ENCODE peak calls at places on chromosomes 5 and 9, in eight cellular contexts. F, W, Q, O, C, L, J and X are unnamed samples.

GRCh38 chr9:75889977-75890540 is 414 bp upstream of the PCSK5 start:
- DNase-seq in F (no peak), W (peak), Q (peak), O (peak), C (peak), L (peak), J (no peak), X (no peak)

GRCh38 chr5:133257977-133258376 is 206.2 kb downstream of the HSPA4 start:
- DNase-seq in F (no peak), W (no peak), Q (no peak), O (no peak), C (no peak), L (no peak), J (no peak), X (no peak)

GRCh38 chr9:135081731-135082130 is 5.7 kb upstream of the OLFM1 start:
- DNase-seq in F (no peak), W (no peak), Q (no peak), O (no peak), C (no peak), L (no peak), J (no peak), X (no peak)

GRCh38 chr5:180487556-180487955 is 6.6 kb upstream of the CNOT6 start:
- DNase-seq in F (no peak), W (no peak), Q (no peak), O (no peak), C (no peak), L (no peak), J (no peak), X (no peak)

GRCh38 chr9:35914307-35914807 is 5.1 kb downstream of the SPAAR start:
- DNase-seq in F (no peak), W (no peak), Q (peak), O (peak), C (peak), L (no peak), J (no peak), X (no peak)

GRCh38 chr9:73869261-73869660 is 627.9 kb upstream of the RORB start:
- DNase-seq in F (no peak), W (no peak), Q (peak), O (peak), C (no peak), L (no peak), J (peak), X (peak)

GRCh38 chr5:141855265-141856029 is 22.8 kb downstream of the PCDH1 start:
- DNase-seq in F (no peak), W (no peak), Q (no peak), O (no peak), C (peak), L (no peak), J (no peak), X (no peak)

GRCh38 chr9:134411451-134412297 is 85.4 kb downstream of the RXRA start:
- DNase-seq in F (no peak), W (no peak), Q (peak), O (peak), C (peak), L (no peak), J (no peak), X (no peak)

GRCh38 chr5:65066385-65066784 is 297.7 kb downstream of the CWC27 start:
- DNase-seq in F (no peak), W (no peak), Q (peak), O (peak), C (no peak), L (peak), J (peak), X (peak)

GRCh38 chr5:155004138-155004744 is 9.3 kb upstream of the KIF4B start:
- DNase-seq in F (peak), W (no peak), Q (peak), O (peak), C (no peak), L (no peak), J (peak), X (no peak)

GRCh38 chr5:119454171-119454570 is 1.9 kb downstream of the HSD17B4 start:
- DNase-seq in F (no peak), W (no peak), Q (no peak), O (no peak), C (no peak), L (no peak), J (no peak), X (no peak)

GRCh38 chr5:168073311-168073710 is 218.1 kb upstream of the WWC1 start:
- DNase-seq in F (no peak), W (no peak), Q (no peak), O (no peak), C (no peak), L (no peak), J (no peak), X (no peak)

GRCh38 chr5:54090495-54091084 is 219.8 kb downstream of the ARL15 start:
- DNase-seq in F (no peak), W (no peak), Q (peak), O (peak), C (no peak), L (no peak), J (no peak), X (no peak)

GRCh38 chr9:93156475-93157008 is 22.5 kb upstream of the NINJ1 start:
- DNase-seq in F (no peak), W (no peak), Q (no peak), O (no peak), C (no peak), L (no peak), J (peak), X (no peak)

GRCh38 chr5:410911-411517 is 32.0 kb upstream of the EXOC3 start:
- DNase-seq in F (no peak), W (no peak), Q (peak), O (no peak), C (no peak), L (no peak), J (no peak), X (no peak)

GRCh38 chr9:91073811-91074771 is 272.5 kb downstream of the SYK start:
- DNase-seq in F (peak), W (no peak), Q (no peak), O (no peak), C (no peak), L (no peak), J (no peak), X (no peak)

GRCh38 chr5:39169081-39169480 is 50.3 kb downstream of the FYB1 start:
- DNase-seq in F (no peak), W (no peak), Q (no peak), O (no peak), C (no peak), L (no peak), J (no peak), X (no peak)

GRCh38 chr5:56480305-56481146 is 247.4 kb upstream of the ANKRD55 start:
- DNase-seq in F (peak), W (peak), Q (peak), O (peak), C (peak), L (peak), J (peak), X (peak)

GRCh38 chr5:116075117-116075910 is 9.5 kb upstream of the COMMD10 start:
- DNase-seq in F (no peak), W (no peak), Q (peak), O (no peak), C (no peak), L (no peak), J (peak), X (no peak)

GRCh38 chr5:181170237-181170830 is 22.9 kb downstream of the OR2V2 start:
- DNase-seq in F (no peak), W (no peak), Q (peak), O (no peak), C (peak), L (no peak), J (no peak), X (no peak)

GRCh38 chr9:126696764-126697145 is 83.0 kb downstream of the LMX1B start:
- DNase-seq in F (no peak), W (no peak), Q (no peak), O (no peak), C (no peak), L (no peak), J (no peak), X (no peak)

GRCh38 chr5:150016537-150016936 is 16.0 kb downstream of the HMGXB3 start:
- DNase-seq in F (no peak), W (no peak), Q (no peak), O (no peak), C (no peak), L (no peak), J (no peak), X (no peak)

GRCh38 chr5:135127604-135128240 is 93.7 kb upstream of the PITX1 start:
- DNase-seq in F (no peak), W (no peak), Q (no peak), O (no peak), C (no peak), L (no peak), J (no peak), X (no peak)

GRCh38 chr5:59093329-59093728 is 510.5 kb downstream of the RAB3C start:
- DNase-seq in F (no peak), W (no peak), Q (peak), O (peak), C (no peak), L (no peak), J (no peak), X (no peak)

GRCh38 chr9:76004526-76004925 is 114.1 kb downstream of the PCSK5 start:
- DNase-seq in F (no peak), W (no peak), Q (no peak), O (no peak), C (no peak), L (no peak), J (peak), X (peak)

GRCh38 chr5:87434461-87434860 is 21.7 kb upstream of the CCNH start:
- DNase-seq in F (no peak), W (no peak), Q (no peak), O (no peak), C (no peak), L (no peak), J (no peak), X (no peak)

GRCh38 chr9:94210616-94211603 is 48.2 kb upstream of the ZNF169 start:
- DNase-seq in F (no peak), W (no peak), Q (no peak), O (peak), C (no peak), L (no peak), J (no peak), X (no peak)

GRCh38 chr5:162068412-162068811 is 839 bp downstream of the GABRG2 start:
- DNase-seq in F (peak), W (no peak), Q (peak), O (peak), C (no peak), L (no peak), J (no peak), X (peak)

GRCh38 chr5:55714339-55714738 is 2.2 kb upstream of the SLC38A9 start:
- DNase-seq in F (no peak), W (no peak), Q (no peak), O (no peak), C (no peak), L (no peak), J (no peak), X (no peak)

GRCh38 chr5:68147659-68148058 is 67.9 kb upstream of the PIK3R1 start:
- DNase-seq in F (no peak), W (no peak), Q (no peak), O (no peak), C (no peak), L (no peak), J (no peak), X (no peak)

GRCh38 chr5:83001788-83002381 is 75.3 kb downstream of the TMEM167A start:
- DNase-seq in F (no peak), W (no peak), Q (no peak), O (no peak), C (no peak), L (no peak), J (no peak), X (no peak)

GRCh38 chr9:135989722-135990467 is 28.7 kb upstream of the UBAC1 start:
- DNase-seq in F (no peak), W (no peak), Q (peak), O (peak), C (no peak), L (peak), J (no peak), X (no peak)

GRCh38 chr5:135881244-135881643 is 14.4 kb downstream of the IL9 start:
- DNase-seq in F (no peak), W (no peak), Q (no peak), O (no peak), C (no peak), L (no peak), J (no peak), X (no peak)

GRCh38 chr5:41519801-41520200 is 9.4 kb upstream of the PLCXD3 start:
- DNase-seq in F (no peak), W (no peak), Q (no peak), O (no peak), C (no peak), L (no peak), J (no peak), X (no peak)

GRCh38 chr9:122930933-122931850 is at the start of gene ZBTB26:
- DNase-seq in F (peak), W (peak), Q (peak), O (peak), C (peak), L (peak), J (peak), X (peak)
- TF ChIP-seq CTCF in F (no peak), W (no peak), Q (no peak), O (no peak), C (no peak), L (no peak), J (no peak), X (no peak)

GRCh38 chr9:124060844-124061605 is 49.5 kb downstream of the LHX2 start:
- DNase-seq in F (no peak), W (no peak), Q (no peak), O (no peak), C (no peak), L (no peak), J (no peak), X (no peak)

GRCh38 chr9:124066783-124067563 is 55.4 kb downstream of the LHX2 start:
- DNase-seq in F (no peak), W (no peak), Q (no peak), O (no peak), C (no peak), L (no peak), J (no peak), X (no peak)

GRCh38 chr9:124062172-124062571 is 50.6 kb downstream of the LHX2 start:
- DNase-seq in F (no peak), W (no peak), Q (peak), O (no peak), C (no peak), L (no peak), J (no peak), X (no peak)
- TF ChIP-seq CTCF in F (peak), W (no peak), Q (peak), O (peak), C (no peak), L (no peak), J (peak), X (no peak)

GRCh38 chr9:121299125-121299466 is 31.1 kb downstream of the GSN start:
- DNase-seq in F (peak), W (no peak), Q (no peak), O (no peak), C (no peak), L (no peak), J (no peak), X (no peak)
- TF ChIP-seq CTCF in F (no peak), W (no peak), Q (no peak), O (no peak), C (no peak), L (no peak), J (no peak), X (no peak)

DNA sequence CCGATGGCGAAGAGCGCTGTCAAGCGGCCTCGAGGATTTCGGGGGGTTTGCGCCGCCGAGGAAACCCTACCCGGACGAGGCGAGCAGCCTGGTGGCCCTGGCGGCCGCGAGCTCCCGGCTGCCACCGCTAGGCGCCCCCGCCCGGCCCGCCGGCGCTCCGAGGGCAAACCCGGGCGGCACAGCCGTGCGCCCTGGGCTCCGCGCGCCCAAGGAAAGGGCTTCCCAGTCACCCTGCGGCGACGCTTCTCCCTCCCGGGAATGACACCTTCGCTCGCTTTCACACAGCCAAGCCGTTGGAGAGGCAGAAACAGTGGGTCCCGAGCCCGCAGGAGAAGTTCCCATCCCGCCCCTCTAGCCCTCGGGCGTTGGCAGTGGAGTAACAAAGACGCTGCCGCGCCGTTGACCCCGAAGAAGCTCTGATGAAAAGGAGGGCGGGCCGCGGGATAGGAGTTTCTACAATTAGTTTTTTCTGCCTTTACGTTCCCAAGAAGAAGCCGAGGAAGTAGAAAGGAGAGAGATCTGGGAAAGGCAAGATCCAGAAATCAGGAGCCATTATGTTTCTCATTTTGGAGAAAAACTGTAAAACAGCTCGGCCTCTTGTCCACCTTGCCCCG is 126.1 kb downstream of the TMEM174 start:
- DNase-seq in F (peak), W (no peak), Q (no peak), O (peak), C (no peak), L (no peak), J (peak), X (peak)
- TF ChIP-seq CTCF in F (peak), W (peak), Q (no peak), O (no peak), C (no peak), L (no peak), J (no peak), X (no peak)

DNA sequence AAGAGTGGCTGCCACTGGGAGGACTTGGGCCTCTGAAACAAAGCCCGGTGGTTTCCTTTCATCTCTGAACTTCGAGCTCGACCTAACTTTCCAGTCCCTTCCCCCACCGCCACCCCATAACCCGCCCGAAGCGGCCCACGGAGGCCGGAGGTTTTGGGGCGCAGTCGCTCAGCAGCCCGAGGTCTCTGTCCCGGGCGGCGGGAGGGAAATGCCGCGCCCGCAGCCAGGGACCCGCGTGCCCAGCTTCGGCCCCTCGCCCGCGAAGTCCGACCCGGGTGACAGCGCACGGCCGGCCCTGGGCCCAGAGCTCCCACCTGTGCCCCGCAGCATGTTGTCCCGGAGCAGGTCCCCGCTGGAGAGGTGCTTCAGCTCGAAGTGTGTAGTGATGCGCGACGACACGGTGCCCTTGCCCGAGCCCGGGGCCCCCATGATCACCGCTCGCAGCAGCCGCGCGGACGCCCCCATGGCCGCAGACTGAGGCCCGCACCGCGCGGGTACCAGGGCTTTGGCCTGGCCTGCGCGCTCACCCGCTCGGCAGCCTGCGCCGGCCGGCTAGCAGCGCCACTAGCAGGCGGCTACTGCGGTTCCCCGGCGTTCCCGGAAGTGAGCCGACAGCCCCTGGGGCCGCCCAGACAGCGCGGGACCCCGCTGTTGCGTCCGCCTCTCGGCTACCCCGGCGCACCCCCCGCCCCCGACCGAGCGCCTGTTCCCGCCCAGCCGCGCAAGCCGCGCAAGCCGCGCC is at the start of gene AK3:
- DNase-seq in F (peak), W (peak), Q (peak), O (peak), C (peak), L (peak), J (peak), X (peak)
- TF ChIP-seq CTCF in F (peak), W (peak), Q (peak), O (peak), C (peak), L (peak), J (peak), X (peak)

GRCh38 chr9:21316860-21317259 is 11.7 kb upstream of the IFNA5 start:
- DNase-seq in F (no peak), W (no peak), Q (peak), O (no peak), C (no peak), L (peak), J (no peak), X (no peak)
- TF ChIP-seq CTCF in F (peak), W (no peak), Q (peak), O (no peak), C (no peak), L (no peak), J (no peak), X (no peak)

DNA sequence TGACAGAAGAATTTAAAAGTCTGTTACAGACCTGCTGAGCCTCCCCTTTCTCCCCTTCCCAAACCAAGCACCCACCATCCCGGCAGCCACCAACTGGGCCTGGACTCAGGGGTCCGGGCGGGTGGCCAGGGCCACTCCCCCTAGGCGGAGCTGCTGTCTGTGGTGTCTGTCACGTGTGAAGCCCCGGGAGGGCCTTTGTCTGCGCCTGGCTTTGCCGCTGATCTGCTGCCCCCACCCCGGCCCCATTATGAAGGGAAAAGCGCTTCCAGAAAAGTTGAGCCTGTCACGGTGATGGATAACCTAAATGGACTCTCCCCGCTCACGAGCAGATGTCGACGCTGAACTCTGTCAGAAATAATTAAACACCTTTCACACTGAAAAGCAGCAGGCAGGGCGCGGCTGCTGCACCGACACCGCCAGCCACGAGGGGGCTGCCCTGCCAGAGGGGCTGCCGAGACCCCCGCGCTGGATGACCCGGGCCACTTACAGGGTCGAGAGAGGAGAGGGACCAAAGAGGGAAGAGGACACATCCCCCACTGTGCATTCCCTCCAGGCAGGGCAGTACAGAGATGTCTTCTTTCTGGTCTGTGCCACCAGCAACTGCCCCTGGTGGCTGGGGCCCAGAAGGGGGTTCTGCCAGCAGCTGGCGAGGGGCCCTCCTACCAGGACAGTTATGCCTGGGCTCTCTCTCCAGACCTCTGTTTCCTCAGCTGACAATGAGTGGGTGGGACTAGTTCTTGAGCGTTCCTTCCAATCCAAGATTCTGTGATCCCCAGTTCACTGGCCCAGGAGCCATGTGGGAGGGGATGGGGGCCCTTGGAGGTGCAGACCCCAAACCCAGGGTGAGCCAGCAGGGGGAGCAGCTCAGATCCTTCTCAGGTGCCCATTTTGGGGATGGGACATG is 36.0 kb upstream of the BARHL1 start:
- DNase-seq in F (peak), W (no peak), Q (peak), O (peak), C (peak), L (no peak), J (no peak), X (no peak)
- TF ChIP-seq CTCF in F (peak), W (no peak), Q (peak), O (peak), C (peak), L (no peak), J (peak), X (no peak)